ENCODE peak calls at places on chromosomes 2 and 18, in eight cellular contexts. One of them, this sample, is unnamed.

GRCh38 chr2:220148849-220149248 is 521.4 kb downstream of the SLC4A3 start:
- DNase-seq in A673: no peak
- DNase-seq in A549: no peak
- DNase-seq in psoas muscle: no peak
- DNase-seq in pancreas: no peak
- DNase-seq in sigmoid colon: no peak
- DNase-seq in IMR-90: no peak
- DNase-seq in RWPE1: no peak
- DNase-seq in this sample: no peak

GRCh38 chr2:189555243-189555642 is 25.3 kb downstream of the SLC40A1 start:
- DNase-seq in psoas muscle: no peak
- DNase-seq in A549: no peak
- DNase-seq in RWPE1: no peak
- DNase-seq in pancreas: no peak
- DNase-seq in IMR-90: peak; percentile 28
- DNase-seq in sigmoid colon: no peak
- DNase-seq in A673: no peak
- DNase-seq in this sample: no peak

GRCh38 chr2:23487735-23488492 is 102.9 kb downstream of the KLHL29 start:
- DNase-seq in sigmoid colon: no peak
- DNase-seq in A673: no peak
- DNase-seq in IMR-90: peak; percentile 83
- DNase-seq in pancreas: no peak
- DNase-seq in A549: no peak
- DNase-seq in RWPE1: no peak
- DNase-seq in psoas muscle: no peak
- DNase-seq in this sample: peak; percentile 19

GRCh38 chr2:234249873-234250272 is 199.4 kb downstream of the SPP2 start:
- DNase-seq in A549: peak; percentile 44
- DNase-seq in IMR-90: peak; percentile 48
- DNase-seq in pancreas: no peak
- DNase-seq in sigmoid colon: no peak
- DNase-seq in RWPE1: peak; percentile 84
- DNase-seq in A673: no peak
- DNase-seq in psoas muscle: no peak
- DNase-seq in this sample: no peak

GRCh38 chr18:79422022-79422782 is 26.5 kb downstream of the NFATC1 start:
- DNase-seq in A673: peak; percentile 82
- DNase-seq in pancreas: no peak
- DNase-seq in RWPE1: no peak
- DNase-seq in psoas muscle: peak; percentile 66
- DNase-seq in A549: no peak
- DNase-seq in IMR-90: peak; percentile 20
- DNase-seq in sigmoid colon: no peak
- DNase-seq in this sample: no peak

GRCh38 chr2:235055891-235056516 is 104.2 kb downstream of the SH3BP4 start:
- DNase-seq in RWPE1: peak; percentile 71
- DNase-seq in sigmoid colon: no peak
- DNase-seq in IMR-90: no peak
- DNase-seq in A673: peak; percentile 49
- DNase-seq in psoas muscle: no peak
- DNase-seq in A549: peak; percentile 77
- DNase-seq in pancreas: no peak
- DNase-seq in this sample: no peak

GRCh38 chr2:54206596-54206995 is 49.4 kb downstream of the TSPYL6 start:
- DNase-seq in psoas muscle: no peak
- DNase-seq in A673: peak; percentile 76
- DNase-seq in sigmoid colon: no peak
- DNase-seq in RWPE1: peak; percentile 8
- DNase-seq in pancreas: no peak
- DNase-seq in IMR-90: peak; percentile 46
- DNase-seq in A549: peak; percentile 45
- DNase-seq in this sample: no peak

GRCh38 chr2:109701362-109701761 is 87.2 kb downstream of the SOWAHC start:
- DNase-seq in A549: no peak
- DNase-seq in IMR-90: no peak
- DNase-seq in sigmoid colon: no peak
- DNase-seq in pancreas: no peak
- DNase-seq in RWPE1: no peak
- DNase-seq in psoas muscle: no peak
- DNase-seq in A673: no peak
- DNase-seq in this sample: no peak

GRCh38 chr18:25305584-25305983 is 46.4 kb downstream of the ZNF521 start:
- DNase-seq in IMR-90: peak; percentile 37
- DNase-seq in A549: no peak
- DNase-seq in RWPE1: no peak
- DNase-seq in pancreas: no peak
- DNase-seq in A673: no peak
- DNase-seq in psoas muscle: no peak
- DNase-seq in sigmoid colon: no peak
- DNase-seq in this sample: no peak

GRCh38 chr2:230575640-230576324 is 136.9 kb upstream of the CAB39 start:
- DNase-seq in IMR-90: no peak
- DNase-seq in RWPE1: no peak
- DNase-seq in A549: no peak
- DNase-seq in A673: peak; percentile 49
- DNase-seq in psoas muscle: no peak
- DNase-seq in pancreas: no peak
- DNase-seq in sigmoid colon: no peak
- DNase-seq in this sample: no peak

GRCh38 chr2:240957656-240958365 is 40.6 kb upstream of the SNED1 start:
- DNase-seq in A673: peak; percentile 59
- DNase-seq in A549: no peak
- DNase-seq in RWPE1: no peak
- DNase-seq in psoas muscle: peak; percentile 25
- DNase-seq in pancreas: peak; percentile 9
- DNase-seq in sigmoid colon: peak; percentile 35
- DNase-seq in IMR-90: no peak
- DNase-seq in this sample: no peak

GRCh38 chr2:162518894-162519293 is 175.0 kb downstream of the GCA start:
- DNase-seq in IMR-90: no peak
- DNase-seq in sigmoid colon: no peak
- DNase-seq in RWPE1: no peak
- DNase-seq in pancreas: no peak
- DNase-seq in psoas muscle: no peak
- DNase-seq in A549: no peak
- DNase-seq in A673: no peak
- DNase-seq in this sample: no peak

GRCh38 chr18:7958081-7958896 is 391.2 kb downstream of the PTPRM start:
- DNase-seq in A673: no peak
- DNase-seq in IMR-90: peak; percentile 52
- DNase-seq in A549: no peak
- DNase-seq in sigmoid colon: no peak
- DNase-seq in pancreas: no peak
- DNase-seq in psoas muscle: no peak
- DNase-seq in RWPE1: peak; percentile 21
- DNase-seq in this sample: no peak

GRCh38 chr2:23410596-23410995 is 25.6 kb downstream of the KLHL29 start:
- DNase-seq in A549: no peak
- DNase-seq in psoas muscle: no peak
- DNase-seq in sigmoid colon: no peak
- DNase-seq in A673: no peak
- DNase-seq in IMR-90: peak; percentile 59
- DNase-seq in pancreas: no peak
- DNase-seq in RWPE1: no peak
- DNase-seq in this sample: no peak

GRCh38 chr2:186561467-186562208 is 28.2 kb upstream of the ITGAV start:
- DNase-seq in psoas muscle: no peak
- DNase-seq in IMR-90: no peak
- DNase-seq in A673: no peak
- DNase-seq in pancreas: no peak
- DNase-seq in sigmoid colon: no peak
- DNase-seq in A549: no peak
- DNase-seq in RWPE1: no peak
- DNase-seq in this sample: no peak

GRCh38 chr2:218832520-218832919 is 917 bp upstream of the PRKAG3 start:
- DNase-seq in pancreas: no peak
- DNase-seq in A673: no peak
- DNase-seq in A549: peak; percentile 20
- DNase-seq in RWPE1: peak; percentile 64
- DNase-seq in psoas muscle: peak; percentile 69
- DNase-seq in IMR-90: no peak
- DNase-seq in sigmoid colon: no peak
- DNase-seq in this sample: no peak

GRCh38 chr2:219440388-219441256 is 6.0 kb downstream of the SPEG start:
- DNase-seq in psoas muscle: no peak
- DNase-seq in pancreas: no peak
- DNase-seq in A549: no peak
- DNase-seq in RWPE1: peak; percentile 49
- DNase-seq in IMR-90: peak; percentile 25
- DNase-seq in A673: no peak
- DNase-seq in sigmoid colon: no peak
- DNase-seq in this sample: no peak

DNA sequence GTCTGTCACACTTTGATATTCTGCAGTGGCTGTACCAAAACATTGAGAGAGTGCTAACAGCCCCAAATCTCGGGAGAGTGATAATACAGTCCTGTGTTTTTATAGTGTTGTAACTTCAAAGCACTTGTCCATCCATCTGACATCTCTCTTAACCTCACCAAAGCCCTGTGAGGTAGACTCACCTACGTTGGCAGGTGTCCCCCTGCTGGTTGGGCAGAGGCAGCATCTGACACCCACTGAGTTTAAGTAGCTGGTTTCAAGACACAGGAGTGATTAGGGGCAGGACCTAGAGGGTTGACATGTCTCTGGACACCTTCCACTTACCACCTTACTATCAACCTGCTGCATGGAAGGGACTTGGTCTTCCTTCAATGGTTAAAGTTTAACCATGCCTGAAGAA is 22.9 kb downstream of the COLEC12 start:
- DNase-seq in pancreas: peak; percentile 47
- DNase-seq in IMR-90: no peak
- DNase-seq in A673: no peak
- DNase-seq in sigmoid colon: no peak
- DNase-seq in RWPE1: peak; percentile 30
- DNase-seq in A549: peak; percentile 10
- DNase-seq in psoas muscle: no peak
- DNase-seq in this sample: no peak
- TF ChIP-seq CTCF in pancreas: peak; percentile 28
- TF ChIP-seq CTCF in IMR-90: no peak
- TF ChIP-seq CTCF in A673: peak; percentile 36
- TF ChIP-seq CTCF in sigmoid colon: no peak
- TF ChIP-seq CTCF in RWPE1: no peak
- TF ChIP-seq CTCF in A549: no peak
- TF ChIP-seq CTCF in psoas muscle: no peak
- TF ChIP-seq CTCF in this sample: peak; percentile 42

GRCh38 chr2:674319-674985 is 2.8 kb downstream of the TMEM18 start:
- DNase-seq in IMR-90: no peak
- DNase-seq in A673: no peak
- DNase-seq in psoas muscle: no peak
- DNase-seq in sigmoid colon: no peak
- DNase-seq in RWPE1: no peak
- DNase-seq in pancreas: no peak
- DNase-seq in A549: no peak
- DNase-seq in this sample: no peak

GRCh38 chr2:673615-674318 is 3.4 kb downstream of the TMEM18 start:
- DNase-seq in pancreas: no peak
- DNase-seq in IMR-90: peak; percentile 63
- DNase-seq in A549: no peak
- DNase-seq in A673: no peak
- DNase-seq in RWPE1: no peak
- DNase-seq in sigmoid colon: no peak
- DNase-seq in psoas muscle: no peak
- DNase-seq in this sample: no peak

GRCh38 chr2:675460-675859 is 1.7 kb downstream of the TMEM18 start:
- DNase-seq in pancreas: no peak
- DNase-seq in IMR-90: peak; percentile 23
- DNase-seq in A549: no peak
- DNase-seq in A673: no peak
- DNase-seq in psoas muscle: peak; percentile 27
- DNase-seq in RWPE1: no peak
- DNase-seq in sigmoid colon: no peak
- DNase-seq in this sample: no peak

GRCh38 chr2:675982-676646 is 1.1 kb downstream of the TMEM18 start:
- DNase-seq in sigmoid colon: peak; percentile 85
- DNase-seq in A673: no peak
- DNase-seq in A549: peak; percentile 50
- DNase-seq in RWPE1: peak; percentile 64
- DNase-seq in psoas muscle: peak; percentile 63
- DNase-seq in IMR-90: peak; percentile 91
- DNase-seq in pancreas: peak; percentile 60
- DNase-seq in this sample: no peak

DNA sequence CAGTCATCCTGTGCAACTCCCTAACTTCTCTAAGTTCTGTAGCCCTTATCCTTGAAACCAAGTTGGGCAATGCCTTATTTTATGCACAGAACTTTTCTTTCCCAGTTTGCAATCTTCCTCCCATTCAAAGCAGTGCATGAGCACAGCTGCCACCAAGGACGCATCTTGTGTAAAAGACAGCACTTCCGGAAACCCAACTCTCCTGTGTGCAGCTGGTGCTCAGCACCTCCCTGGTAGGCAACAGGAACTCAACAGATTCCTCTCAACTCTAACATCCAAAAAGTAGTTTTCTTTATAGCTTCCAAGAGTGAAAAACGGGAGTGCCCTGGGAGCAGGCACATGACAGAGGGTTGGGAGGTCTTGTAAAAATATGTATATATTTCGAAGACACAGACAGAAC is 2.2 kb downstream of the TMEM18 start:
- DNase-seq in A673: no peak
- DNase-seq in A549: no peak
- DNase-seq in psoas muscle: no peak
- DNase-seq in IMR-90: no peak
- DNase-seq in sigmoid colon: no peak
- DNase-seq in RWPE1: no peak
- DNase-seq in pancreas: no peak
- DNase-seq in this sample: no peak
- H3K27ac ChIP-seq in A673: no peak overlapping the region
- H3K27ac ChIP-seq in A549: no peak overlapping the region
- H3K27ac ChIP-seq in psoas muscle: no peak overlapping the region
- H3K27ac ChIP-seq in IMR-90: peak overlapping the region; percentile 69
- H3K27ac ChIP-seq in sigmoid colon: peak overlapping the region; percentile 76
- H3K27ac ChIP-seq in RWPE1: peak overlapping the region; percentile 99
- H3K27ac ChIP-seq in pancreas: no peak overlapping the region
- H3K27ac ChIP-seq in this sample: peak overlapping the region; percentile 85

DNA sequence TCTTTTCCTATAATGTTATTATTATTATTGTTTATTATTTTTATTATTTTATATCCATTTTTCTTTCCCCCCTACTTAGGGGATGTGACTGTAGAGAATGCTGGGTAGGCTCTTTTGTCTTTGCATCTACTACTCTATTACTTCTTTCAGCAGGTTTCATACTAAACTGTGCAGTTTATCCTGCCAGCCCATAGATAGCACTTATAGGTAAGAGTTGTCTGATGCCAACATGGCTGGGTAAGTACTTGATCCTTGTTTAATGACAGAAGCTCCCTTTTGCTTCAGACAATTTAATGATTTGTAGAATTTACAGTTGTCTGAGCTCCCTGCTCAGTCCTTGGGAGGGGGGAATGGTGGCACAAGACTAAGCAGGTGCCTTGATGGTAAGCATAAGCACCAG is 262.9 kb upstream of the CDH2 start:
- DNase-seq in A549: no peak
- DNase-seq in RWPE1: no peak
- DNase-seq in pancreas: no peak
- DNase-seq in A673: no peak
- DNase-seq in psoas muscle: no peak
- DNase-seq in sigmoid colon: no peak
- DNase-seq in IMR-90: no peak
- DNase-seq in this sample: no peak
- TF ChIP-seq CTCF in A549: no peak
- TF ChIP-seq CTCF in RWPE1: no peak
- TF ChIP-seq CTCF in pancreas: no peak
- TF ChIP-seq CTCF in A673: no peak
- TF ChIP-seq CTCF in psoas muscle: no peak
- TF ChIP-seq CTCF in sigmoid colon: no peak
- TF ChIP-seq CTCF in IMR-90: no peak
- TF ChIP-seq CTCF in this sample: peak; percentile 22

GRCh38 chr2:2041256-2041824 is 289.7 kb downstream of the MYT1L start:
- DNase-seq in pancreas: no peak
- DNase-seq in sigmoid colon: no peak
- DNase-seq in psoas muscle: no peak
- DNase-seq in A673: no peak
- DNase-seq in A549: no peak
- DNase-seq in IMR-90: no peak
- DNase-seq in RWPE1: no peak
- DNase-seq in this sample: no peak
- H3K27ac ChIP-seq in pancreas: no peak overlapping the region
- H3K27ac ChIP-seq in sigmoid colon: no peak overlapping the region
- H3K27ac ChIP-seq in psoas muscle: no peak overlapping the region
- H3K27ac ChIP-seq in A673: no peak overlapping the region
- H3K27ac ChIP-seq in A549: no peak overlapping the region
- H3K27ac ChIP-seq in IMR-90: no peak overlapping the region
- H3K27ac ChIP-seq in RWPE1: no peak overlapping the region
- H3K27ac ChIP-seq in this sample: no peak overlapping the region

This sample was measured in RWPE2.